ENCODE peak calls at places on chromosomes 13 and 19, in ten cellular contexts. S is mucosa of descending colon, K is fibroblast of pulmonary artery, G is adrenal gland, D is H1, L is ascending aorta, C is left ventricle myocardium inferior, V is A549, Y is lower leg skin, A is cardiac fibroblast. O is an unnamed sample.

GRCh38 chr13:23321534-23322241 is 111.8 kb downstream of the SACS start:
- DNase-seq in G (peak; percentile 63), L (peak; percentile 92), K (peak; percentile 95), A (peak; percentile 84), D (no peak), V (peak; percentile 86), C (peak; percentile 38), Y (peak; percentile 91), S (no peak), O (peak; percentile 65)

GRCh38 chr19:49749055-49749716 is 13.9 kb downstream of the TSKS start:
- DNase-seq in S (no peak), K (peak; percentile 40), L (no peak), C (no peak), Y (no peak), G (no peak), V (no peak), D (no peak), A (peak; percentile 42), O (no peak)

GRCh38 chr13:113602291-113602970 is 17.9 kb downstream of the TFDP1 start:
- DNase-seq in Y (no peak), D (no peak), A (no peak), C (no peak), S (peak; percentile 3), L (no peak), G (no peak), V (no peak), K (no peak), O (no peak)

GRCh38 chr19:50695251-50696064 is 24.1 kb downstream of the SHANK1 start:
- DNase-seq in K (peak; percentile 17), S (no peak), Y (no peak), V (peak; percentile 29), A (peak; percentile 10), C (no peak), D (peak; percentile 82), L (no peak), G (no peak), O (peak; percentile 84)

GRCh38 chr19:14088634-14089411 is 1.7 kb downstream of the SAMD1 start:
- DNase-seq in D (no peak), S (no peak), C (no peak), Y (peak; percentile 86), G (no peak), K (no peak), V (no peak), L (no peak), A (no peak), O (peak; percentile 9)

GRCh38 chr19:45352914-45353796 is 12.6 kb downstream of the KLC3 start:
- DNase-seq in S (no peak), K (no peak), A (no peak), G (no peak), D (no peak), L (no peak), Y (no peak), C (no peak), V (peak; percentile 26), O (no peak)

GRCh38 chr13:114043421-114044053 is 69.7 kb upstream of the C13orf46 start:
- DNase-seq in D (no peak), C (peak; percentile 71), Y (peak; percentile 93), K (peak; percentile 84), A (peak; percentile 92), G (peak; percentile 57), V (peak; percentile 91), S (no peak), L (peak; percentile 79), O (peak; percentile 76)

GRCh38 chr19:9645466-9645865 is 24.4 kb upstream of the ZNF561 start:
- DNase-seq in D (no peak), G (no peak), L (no peak), Y (no peak), V (no peak), K (no peak), S (no peak), C (no peak), A (no peak), O (no peak)

GRCh38 chr13:111165611-111166010 is 50.5 kb downstream of the ARHGEF7 start:
- DNase-seq in S (no peak), A (no peak), Y (no peak), K (no peak), V (no peak), C (no peak), D (no peak), G (no peak), L (no peak), O (peak; percentile 50)

GRCh38 chr19:11787536-11787935 is 10.8 kb upstream of the ZNF491 start:
- DNase-seq in Y (no peak), K (no peak), D (no peak), V (no peak), C (no peak), L (no peak), A (no peak), G (no peak), S (no peak), O (no peak)
- TF ChIP-seq CTCF in Y (no peak), K (no peak), D (no peak), V (no peak), C (no peak), L (no peak), A (no peak), G (no peak), S (no peak), O (no peak)

DNA sequence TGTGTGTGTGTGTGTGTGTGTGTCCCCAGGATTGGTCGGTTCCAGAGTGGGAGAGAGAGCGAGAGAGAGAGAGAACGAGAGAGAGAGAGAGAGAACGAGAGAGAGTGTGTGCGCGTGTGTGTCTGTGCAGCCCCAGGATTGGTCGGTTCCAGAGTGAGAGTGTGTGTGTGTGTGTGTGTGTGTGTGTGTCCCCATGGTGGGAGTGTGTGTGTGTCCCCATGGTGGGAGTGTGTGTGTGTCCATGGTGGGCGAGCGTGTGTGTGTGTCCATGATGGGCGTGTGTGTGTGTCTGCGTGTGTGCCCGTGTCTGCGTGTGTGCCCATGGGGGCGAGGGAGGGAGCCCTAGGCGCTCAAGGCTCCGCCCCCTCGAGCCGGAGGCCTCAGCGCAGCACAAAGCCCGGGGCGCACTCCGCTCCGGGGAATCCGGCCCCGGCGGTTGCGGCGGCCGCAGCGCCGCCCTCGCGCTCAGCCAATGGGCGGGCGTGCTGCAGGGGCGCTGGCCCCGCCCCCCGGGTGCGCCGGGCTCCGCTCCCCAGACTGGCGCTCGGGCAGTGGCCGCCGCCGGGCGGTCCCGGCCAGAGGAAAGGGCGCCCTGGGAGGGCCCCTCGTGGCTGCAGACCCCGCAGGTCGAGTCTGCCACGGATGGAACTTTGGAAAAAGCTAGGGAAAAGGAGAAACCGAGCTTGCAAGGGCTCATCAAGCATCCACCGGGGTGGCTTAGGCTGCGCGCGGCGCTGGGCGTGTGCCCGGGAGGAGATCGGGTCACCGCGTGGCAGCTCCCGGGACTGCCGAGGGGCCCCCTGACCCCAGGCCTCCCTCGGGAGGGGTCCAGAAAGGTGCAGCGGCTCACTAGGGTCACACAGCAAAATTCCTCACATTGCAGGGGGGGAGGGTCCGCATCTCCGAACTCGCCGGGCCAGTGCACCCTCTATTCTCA is 96.2 kb downstream of the INSR start:
- DNase-seq in K (peak; percentile 96), V (peak; percentile 91), D (peak; percentile 89), Y (peak; percentile 98), C (peak; percentile 94), S (peak; percentile 95), G (peak; percentile 91), L (peak; percentile 96), A (peak; percentile 97), O (peak; percentile 97)
- TF ChIP-seq CTCF in K (peak; percentile 1), V (no peak), D (no peak), Y (no peak), C (peak; percentile 42), S (no peak), G (peak; percentile 40), L (peak; percentile 32), A (no peak), O (no peak)

DNA sequence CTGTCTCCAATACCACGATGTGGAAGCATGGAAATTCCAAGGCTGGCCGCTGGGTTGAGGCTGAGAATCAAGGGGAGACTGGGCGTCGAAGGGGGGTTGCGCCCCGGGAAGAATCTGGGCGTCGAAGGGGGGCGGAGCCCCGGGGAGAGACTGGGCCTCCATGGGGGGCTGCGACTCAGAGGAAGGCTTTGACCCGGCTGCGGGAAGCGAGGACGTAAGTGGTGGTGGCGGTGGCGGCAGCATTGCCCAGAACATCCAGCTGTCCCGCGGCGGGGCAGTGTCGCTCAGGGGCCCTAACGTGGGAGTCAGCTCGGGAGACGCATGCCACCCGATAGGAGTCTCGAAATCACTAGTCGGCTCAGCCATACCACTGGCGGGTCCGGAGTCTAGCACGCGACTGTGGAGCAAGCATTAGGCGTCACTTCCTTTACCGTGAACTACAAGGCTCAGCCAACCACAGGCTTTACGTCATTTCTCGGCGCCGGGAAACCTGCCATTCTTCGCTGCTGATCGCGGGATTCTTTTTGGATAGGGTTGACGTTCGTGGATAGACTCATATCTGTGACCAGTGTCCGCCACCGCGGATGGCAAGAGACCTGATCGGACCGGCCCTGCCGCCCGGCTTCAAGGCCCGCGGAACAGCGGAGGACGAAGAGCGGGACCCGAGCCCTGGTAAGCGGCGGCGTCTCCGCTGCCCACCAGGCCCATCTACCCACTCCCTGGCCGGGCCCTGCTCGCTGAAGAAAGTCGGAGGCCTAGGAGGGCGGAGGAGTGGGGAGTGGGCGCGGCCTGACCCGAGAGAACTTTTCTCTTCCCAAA is at the start of the genes GPALPP1 and NUFIP1:
- DNase-seq in K (peak; percentile 96), C (peak; percentile 94), D (peak; percentile 95), L (peak; percentile 97), G (peak; percentile 97), A (peak; percentile 93), S (peak; percentile 91), Y (peak; percentile 98), V (peak; percentile 90), O (peak; percentile 92)
- TF ChIP-seq CTCF in K (peak; percentile 4), C (no peak), D (no peak), L (no peak), G (peak; percentile 30), A (no peak), S (no peak), Y (no peak), V (no peak), O (no peak)

GRCh38 chr19:7513809-7514642 is 1.9 kb upstream of the ZNF358 start:
- DNase-seq in V (no peak), S (no peak), D (no peak), L (no peak), Y (no peak), G (no peak), A (no peak), C (no peak), K (no peak), O (no peak)
- TF ChIP-seq CTCF in V (no peak), S (no peak), D (no peak), L (no peak), Y (no peak), G (no peak), A (no peak), C (no peak), K (no peak), O (no peak)

GRCh38 chr13:46146898-46147297 is 35.1 kb downstream of the LCP1 start:
- DNase-seq in D (no peak), L (no peak), K (peak; percentile 19), S (no peak), G (peak; percentile 33), V (peak; percentile 30), C (no peak), Y (no peak), A (peak; percentile 19), O (no peak)
- TF ChIP-seq CTCF in D (peak; percentile 72), L (no peak), K (peak; percentile 29), S (no peak), G (peak; percentile 55), V (peak; percentile 27), C (no peak), Y (no peak), A (peak; percentile 49), O (no peak)